ENCODE peak calls at places on chromosomes 5 and 9, in nine cellular contexts. B, O, N, M, A, J, S, F and L are unnamed samples.

GRCh38 chr9:36092014-36092413 is 44.5 kb upstream of the GLIPR2 start:
- DNase-seq in N (no peak), J (no peak), M (no peak), A (no peak), B (no peak), F (no peak), O (no peak), S (no peak), L (no peak)

GRCh38 chr9:36037580-36038169 is 962 bp downstream of the RECK start:
- DNase-seq in N (no peak), B (no peak), J (peak; percentile 12), A (no peak), M (no peak), O (no peak), F (no peak), S (peak; percentile 40), L (no peak)

GRCh38 chr9:15873573-15874177 is 320.8 kb downstream of the CCDC171 start:
- DNase-seq in J (peak; percentile 6), N (no peak), O (peak; percentile 11), S (peak; percentile 1), A (peak; percentile 71), F (no peak), B (no peak), M (no peak), L (no peak)

GRCh38 chr9:38372685-38373619 is 19.6 kb upstream of the ALDH1B1 start:
- DNase-seq in N (no peak), M (no peak), F (no peak), O (no peak), A (no peak), S (no peak), B (peak; percentile 53), J (no peak), L (no peak)

GRCh38 chr9:35646583-35647265 is 4.0 kb downstream of the SIT1 start:
- DNase-seq in M (peak; percentile 94), O (peak; percentile 97), N (peak; percentile 91), S (peak; percentile 88), F (peak; percentile 92), B (peak; percentile 93), J (peak; percentile 94), A (peak; percentile 55), L (peak; percentile 96)

GRCh38 chr5:149397530-149397929 is 18.4 kb upstream of the IL17B start:
- DNase-seq in A (no peak), O (no peak), F (no peak), B (no peak), N (no peak), M (no peak), S (no peak), J (no peak), L (no peak)

GRCh38 chr5:116734717-116735072 is 160.1 kb upstream of the SEMA6A start:
- DNase-seq in J (no peak), O (no peak), S (no peak), F (no peak), B (no peak), M (no peak), A (peak; percentile 84), N (no peak), L (no peak)

GRCh38 chr5:96008487-96008886 is 46.8 kb upstream of the ELL2 start:
- DNase-seq in O (no peak), S (no peak), M (no peak), F (no peak), B (no peak), N (no peak), A (no peak), J (no peak), L (no peak)

GRCh38 chr5:159163027-159163699 is 46.2 kb downstream of the RNF145 start:
- DNase-seq in N (no peak), A (peak; percentile 49), S (no peak), F (no peak), J (no peak), O (no peak), B (no peak), M (no peak), L (no peak)

GRCh38 chr5:124936626-124936933 is 190.1 kb upstream of the ZNF608 start:
- DNase-seq in J (no peak), S (no peak), B (no peak), O (no peak), A (no peak), M (no peak), N (no peak), F (no peak), L (no peak)

GRCh38 chr5:81646469-81646868 is 104.4 kb downstream of the SSBP2 start:
- DNase-seq in F (no peak), B (no peak), N (no peak), O (no peak), S (no peak), M (no peak), J (no peak), A (no peak), L (no peak)

GRCh38 chr9:138120511-138121437 is 243.2 kb downstream of the CACNA1B start:
- DNase-seq in A (no peak), F (no peak), B (no peak), N (no peak), M (no peak), O (no peak), J (no peak), S (no peak), L (no peak)

GRCh38 chr5:172113036-172113435 is 75.0 kb downstream of the STK10 start:
- DNase-seq in M (no peak), S (no peak), A (peak; percentile 88), O (no peak), J (no peak), B (no peak), N (peak; percentile 65), F (peak; percentile 55), L (peak; percentile 79)

GRCh38 chr5:168649306-168649705 is 70.1 kb upstream of the PANK3 start:
- DNase-seq in O (no peak), F (no peak), S (no peak), M (no peak), A (no peak), N (no peak), B (no peak), J (no peak), L (no peak)

GRCh38 chr5:528625-529511 is 4.6 kb upstream of the SLC9A3 start:
- DNase-seq in J (no peak), S (no peak), N (peak; percentile 27), F (no peak), M (no peak), B (peak; percentile 9), O (no peak), A (no peak), L (no peak)

GRCh38 chr5:173840111-173840983 is 47.8 kb upstream of the CPEB4 start:
- DNase-seq in B (no peak), O (no peak), S (no peak), F (no peak), J (no peak), A (no peak), M (no peak), N (no peak), L (no peak)

GRCh38 chr9:87324613-87325194 is 173.0 kb upstream of the DAPK1 start:
- DNase-seq in F (no peak), M (no peak), O (peak; percentile 18), S (peak; percentile 28), J (peak; percentile 48), B (no peak), N (no peak), A (peak; percentile 58), L (no peak)

GRCh38 chr9:36165766-36166149 is 3.4 kb upstream of the CCIN start:
- DNase-seq in J (no peak), S (peak; percentile 49), O (no peak), N (no peak), M (no peak), F (no peak), A (no peak), B (no peak), L (no peak)

GRCh38 chr9:115340314-115340713 is 222.4 kb upstream of the TNC start:
- DNase-seq in N (no peak), F (no peak), S (no peak), J (no peak), A (no peak), O (no peak), B (no peak), M (no peak), L (no peak)

GRCh38 chr9:95103385-95104087 is 214.0 kb downstream of the FANCC start:
- DNase-seq in S (no peak), F (no peak), N (no peak), A (no peak), J (no peak), M (no peak), B (peak; percentile 55), O (no peak), L (no peak)

GRCh38 chr5:167219296-167219695 is 1072.1 kb upstream of the WWC1 start:
- DNase-seq in O (no peak), S (no peak), J (no peak), A (no peak), F (no peak), B (no peak), M (no peak), N (no peak), L (no peak)

GRCh38 chr5:72600401-72600981 is 93.3 kb upstream of the ZNF366 start:
- DNase-seq in B (no peak), A (no peak), F (no peak), N (no peak), S (no peak), J (no peak), M (no peak), O (peak; percentile 21), L (no peak)

GRCh38 chr5:42611437-42611836 is 145.2 kb upstream of the CCDC152 start:
- DNase-seq in F (no peak), J (no peak), O (no peak), M (no peak), S (no peak), B (no peak), N (no peak), A (no peak), L (no peak)

GRCh38 chr9:17003576-17004240 is 131.1 kb upstream of the CNTLN start:
- DNase-seq in J (no peak), F (no peak), S (no peak), N (no peak), B (no peak), A (no peak), O (no peak), M (no peak), L (no peak)

GRCh38 chr5:157801-158200 is 33.5 kb upstream of the LRRC14B start:
- DNase-seq in O (no peak), A (no peak), F (no peak), J (no peak), N (no peak), M (no peak), S (no peak), B (peak; percentile 1), L (peak; percentile 28)

GRCh38 chr5:67963789-67964519 is 251.6 kb upstream of the PIK3R1 start:
- DNase-seq in J (no peak), A (no peak), M (no peak), N (no peak), F (no peak), O (peak; percentile 20), B (no peak), S (no peak), L (no peak)

GRCh38 chr5:147559725-147560124 is 49.9 kb upstream of the DPYSL3 start:
- DNase-seq in S (no peak), A (no peak), M (no peak), F (no peak), N (no peak), O (no peak), B (no peak), J (no peak), L (no peak)

GRCh38 chr5:89595065-89595464 is 712.1 kb upstream of the MEF2C start:
- DNase-seq in J (no peak), N (no peak), S (no peak), M (no peak), F (no peak), A (peak; percentile 84), O (no peak), B (no peak), L (no peak)

GRCh38 chr5:55231029-55231475 is 2.4 kb downstream of the CCNO start:
- DNase-seq in J (no peak), F (no peak), N (no peak), M (no peak), B (no peak), A (no peak), S (peak; percentile 37), O (no peak), L (no peak)

GRCh38 chr9:130368631-130369103 is 76.1 kb upstream of the ASS1 start:
- DNase-seq in F (peak; percentile 17), N (no peak), M (no peak), A (no peak), J (no peak), B (peak; percentile 41), O (peak; percentile 35), S (no peak), L (no peak)

GRCh38 chr9:123434619-123435240 is 78.7 kb downstream of the CRB2 start:
- DNase-seq in A (no peak), N (no peak), J (peak; percentile 54), O (peak; percentile 38), M (no peak), S (no peak), B (no peak), F (no peak), L (no peak)